ENCODE peak calls at places on chromosome 21, in four cellular contexts. A is left ventricle myocardium inferior, B is mammary epithelial cell, G is right atrium auricular region. M is an unnamed sample.

GRCh38 chr21:14321042-14321441 is 61.9 kb downstream of the HSPA13 start:
- DNase-seq in G (no peak), A (no peak), B (peak; percentile 70), M (no peak)

GRCh38 chr21:43025636-43026180 is 49.9 kb downstream of the CBS start:
- DNase-seq in G (no peak), A (no peak), B (no peak), M (no peak)

GRCh38 chr21:27681038-27681437 is 714.1 kb upstream of the ADAMTS5 start:
- DNase-seq in G (no peak), A (no peak), B (peak; percentile 70), M (no peak)

GRCh38 chr21:27423906-27424595 is 457.2 kb upstream of the ADAMTS5 start:
- DNase-seq in G (no peak), A (no peak), B (peak; percentile 46), M (no peak)

GRCh38 chr21:28375708-28376385 is 616.8 kb downstream of the LTN1 start:
- DNase-seq in B (no peak), G (no peak), A (no peak), M (no peak)

GRCh38 chr21:29888437-29888836 is 51.4 kb downstream of the GRIK1 start:
- DNase-seq in G (no peak), B (peak; percentile 33), A (no peak), M (no peak)

GRCh38 chr21:28018741-28019669 is 973.7 kb downstream of the LTN1 start:
- DNase-seq in G (no peak), B (no peak), A (no peak), M (no peak)

GRCh38 chr21:32976791-32977190 is 48.9 kb upstream of the OLIG2 start:
- DNase-seq in G (no peak), A (no peak), B (no peak), M (no peak)

GRCh38 chr21:42724226-42724920 is 71.0 kb downstream of the PDE9A start:
- DNase-seq in B (peak; percentile 82), A (no peak), G (no peak), M (no peak)

GRCh38 chr21:23534833-23535232 is 2072.4 kb downstream of the MRPL39 start:
- DNase-seq in B (no peak), A (no peak), G (no peak), M (no peak)

GRCh38 chr21:17785403-17785788 is 33.8 kb downstream of the C21orf91 start:
- DNase-seq in B (no peak), G (no peak), A (no peak), M (no peak)

DNA sequence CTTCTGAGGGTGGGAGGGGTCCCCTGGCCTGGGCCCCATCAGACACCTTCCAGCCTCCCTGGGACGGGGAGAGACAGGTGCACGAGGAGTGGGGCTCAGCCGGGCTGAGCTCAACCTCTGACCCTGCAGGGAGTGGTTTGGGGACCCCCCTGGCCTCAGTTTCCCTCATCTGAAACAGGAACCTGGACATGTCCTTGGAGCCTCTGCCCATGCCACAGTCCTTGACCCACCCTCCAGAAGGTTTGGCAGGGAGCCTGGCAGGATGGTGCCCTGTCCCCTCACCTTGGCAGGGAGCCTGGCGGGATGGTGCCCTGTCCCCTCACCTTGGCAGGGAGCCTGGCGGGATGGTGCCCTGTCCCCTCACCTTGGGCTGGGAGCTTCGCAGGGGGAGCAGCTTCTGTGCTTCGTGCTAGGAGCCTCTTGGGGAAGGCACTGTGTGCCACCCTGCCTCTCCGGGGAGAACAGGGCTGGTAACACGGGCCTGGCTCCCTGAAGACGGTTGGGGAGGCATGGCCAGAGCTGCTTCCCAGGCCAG is 58.3 kb downstream of the SLX9 start:
- DNase-seq in B (no peak), G (no peak), A (no peak), M (no peak)
- H3K4me1 ChIP-seq in B (peaks cover 23% of the 10 kb centered on the region), G (no peaks in the 10 kb centered on the region), A (peaks cover 41% of the 10 kb centered on the region), M (peaks cover 100% of the 10 kb centered on the region)

GRCh38 chr21:41142051-41142795 is 25.7 kb upstream of the BACE2 start:
- DNase-seq in A (no peak), B (peak; percentile 92), G (no peak), M (no peak)
- TF ChIP-seq CTCF in A (no peak), B (peak; percentile 46), G (no peak), M (no peak)

GRCh38 chr21:46561448-46562095 is 43.3 kb downstream of the S100B start:
- DNase-seq in A (no peak), B (no peak), G (no peak), M (no peak)

GRCh38 chr21:46560568-46561447 is 44.1 kb downstream of the S100B start:
- DNase-seq in A (no peak), G (peak; percentile 57), B (no peak), M (no peak)

GRCh38 chr21:46562472-46562871 is 42.4 kb downstream of the S100B start:
- DNase-seq in A (no peak), B (no peak), G (peak; percentile 40), M (no peak)

GRCh38 chr21:46564391-46564790 is 40.5 kb downstream of the S100B start:
- DNase-seq in G (no peak), A (no peak), B (no peak), M (no peak)

GRCh38 chr21:46562964-46563607 is 41.8 kb downstream of the S100B start:
- DNase-seq in B (no peak), A (no peak), G (no peak), M (no peak)
- H3K36me3 ChIP-seq in B (peaks cover 22% of the 10 kb centered on the region), A (peaks cover 92% of the 10 kb centered on the region), G (peaks cover 86% of the 10 kb centered on the region), M (peaks cover 89% of the 10 kb centered on the region)

DNA sequence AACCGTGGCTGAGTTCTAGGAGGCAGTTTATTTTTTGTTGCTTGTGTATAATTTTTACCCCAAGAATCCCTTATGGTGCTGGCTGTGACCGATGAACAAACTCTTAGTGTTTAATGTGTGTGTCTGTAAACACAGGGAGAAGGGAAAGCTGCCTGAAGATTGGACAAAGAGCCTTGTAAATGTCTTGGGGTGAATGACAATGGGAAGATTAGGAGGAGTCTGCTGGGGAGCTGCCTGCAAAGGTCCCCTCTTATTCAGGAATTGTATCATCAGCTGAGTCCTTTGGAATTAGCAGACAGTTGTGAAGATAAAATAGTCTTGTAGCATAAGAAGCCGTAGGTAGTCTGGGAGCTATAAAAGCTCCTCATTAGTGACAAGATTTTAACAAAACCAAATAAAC is 88.4 kb downstream of the RUNX1 start:
- DNase-seq in B (no peak), A (no peak), G (no peak), M (no peak)
- H3K4me1 ChIP-seq in B (peaks cover 6% of the 10 kb centered on the region), A (no peaks in the 10 kb centered on the region), G (no peaks in the 10 kb centered on the region), M (no peaks in the 10 kb centered on the region)

GRCh38 chr21:38413958-38414506 is 84.2 kb downstream of the ERG start:
- DNase-seq in A (no peak), B (no peak), G (no peak), M (no peak)
- TF ChIP-seq CTCF in A (no peak), B (no peak), G (no peak), M (no peak)